ENCODE peak calls at places on chromosomes 6 and 20, in eight cellular contexts. V, D, R, O, L, I, H and T are unnamed samples.

GRCh38 chr6:129279343-129280104 is 396.6 kb downstream of the LAMA2 start:
- DNase-seq in H (no peak), I (no peak), V (no peak), R (no peak), O (no peak), L (no peak), D (no peak), T (no peak)

GRCh38 chr6:97689078-97689754 is 406.2 kb upstream of the MMS22L start:
- DNase-seq in R (no peak), I (no peak), L (no peak), H (no peak), V (peak; percentile 49), O (no peak), D (no peak), T (no peak)

GRCh38 chr20:29742699-29743100 is 1514.8 kb upstream of the DEFB115 start:
- DNase-seq in L (no peak), R (no peak), O (no peak), H (no peak), I (no peak), V (no peak), D (no peak), T (no peak)

GRCh38 chr6:38259736-38260135 is 380.0 kb downstream of the BTBD9 start:
- DNase-seq in O (peak; percentile 81), H (no peak), D (no peak), R (no peak), L (no peak), I (no peak), V (no peak), T (peak; percentile 57)

GRCh38 chr6:23692184-23692583 is 433.8 kb upstream of the NRSN1 start:
- DNase-seq in R (no peak), L (no peak), D (no peak), I (no peak), V (no peak), O (no peak), H (no peak), T (no peak)

GRCh38 chr6:1972961-1973360 is 272.4 kb downstream of the GMDS start:
- DNase-seq in R (no peak), I (no peak), L (no peak), H (no peak), D (no peak), V (no peak), O (peak; percentile 65), T (no peak)

GRCh38 chr6:138955262-138955661 is 32.8 kb downstream of the REPS1 start:
- DNase-seq in I (no peak), V (no peak), R (no peak), D (no peak), H (no peak), L (no peak), O (no peak), T (no peak)

GRCh38 chr20:9270831-9271230 is 201.9 kb downstream of the PLCB4 start:
- DNase-seq in I (no peak), O (peak; percentile 83), H (no peak), V (no peak), L (no peak), R (no peak), D (no peak), T (peak; percentile 72)

GRCh38 chr6:33407132-33407718 is 3.6 kb upstream of the PHF1 start:
- DNase-seq in D (peak; percentile 55), O (peak; percentile 73), R (no peak), L (no peak), H (no peak), I (no peak), V (no peak), T (peak; percentile 80)

GRCh38 chr20:61449057-61449456 is 197.0 kb downstream of the CDH4 start:
- DNase-seq in V (no peak), H (no peak), D (no peak), R (no peak), L (no peak), I (no peak), O (no peak), T (no peak)

GRCh38 chr6:37368961-37369320 is 15.2 kb downstream of the RNF8 start:
- DNase-seq in R (no peak), V (no peak), H (no peak), L (no peak), D (no peak), O (no peak), I (no peak), T (no peak)

GRCh38 chr20:59925894-59926293 is 7.5 kb downstream of the SYCP2 start:
- DNase-seq in V (no peak), R (no peak), D (no peak), I (no peak), L (no peak), H (no peak), O (no peak), T (no peak)

GRCh38 chr20:63521602-63522001 is 1.0 kb downstream of the PPDPF start:
- DNase-seq in O (no peak), I (no peak), L (no peak), R (no peak), H (no peak), V (peak; percentile 63), D (no peak), T (no peak)

GRCh38 chr6:25054469-25054868 is 118.7 kb upstream of the RIPOR2 start:
- DNase-seq in R (no peak), L (no peak), O (peak; percentile 84), V (no peak), D (no peak), H (no peak), I (no peak), T (peak; percentile 63)

GRCh38 chr20:6006603-6006949 is 47.3 kb downstream of the LRRN4 start:
- DNase-seq in R (no peak), I (no peak), O (no peak), V (no peak), H (no peak), L (no peak), D (no peak), T (no peak)

GRCh38 chr20:33148040-33148439 is 19.9 kb upstream of the BPIFA2 start:
- DNase-seq in R (no peak), I (no peak), L (no peak), H (no peak), O (no peak), D (no peak), V (no peak), T (no peak)

GRCh38 chr6:155126727-155127439 is 131.8 kb downstream of the TIAM2 start:
- DNase-seq in I (no peak), R (no peak), D (no peak), O (peak; percentile 77), H (no peak), L (no peak), V (no peak), T (peak; percentile 67)

GRCh38 chr20:44643596-44644383 is 7.7 kb downstream of the ADA start:
- DNase-seq in H (peak; percentile 64), I (peak; percentile 53), D (peak; percentile 81), R (no peak), O (peak; percentile 79), V (peak; percentile 45), L (peak; percentile 68), T (peak; percentile 95)

GRCh38 chr6:105345506-105345905 is 57.4 kb downstream of the PREP start:
- DNase-seq in H (no peak), I (no peak), D (no peak), O (no peak), V (no peak), R (no peak), L (no peak), T (no peak)

GRCh38 chr6:82589509-82590206 is 226.0 kb downstream of the TPBG start:
- DNase-seq in R (no peak), O (peak; percentile 98), L (no peak), D (peak; percentile 8), V (peak; percentile 23), H (no peak), I (no peak), T (peak; percentile 50)

GRCh38 chr6:167575201-167575696 is 250.4 kb downstream of the TTLL2 start:
- DNase-seq in I (no peak), O (no peak), V (no peak), R (no peak), L (no peak), H (no peak), D (no peak), T (peak; percentile 32)

GRCh38 chr6:56902551-56903464 is 52.1 kb upstream of the BEND6 start:
- DNase-seq in O (peak; percentile 85), I (no peak), V (no peak), D (peak; percentile 56), L (no peak), R (no peak), H (no peak), T (peak; percentile 92)

GRCh38 chr20:51818479-51819008 is 16.2 kb upstream of the SALL4 start:
- DNase-seq in I (no peak), V (no peak), L (no peak), O (no peak), H (no peak), R (no peak), D (no peak), T (no peak)

GRCh38 chr6:45754432-45754831 is 261.2 kb downstream of the CLIC5 start:
- DNase-seq in I (no peak), O (no peak), L (no peak), D (no peak), V (no peak), H (no peak), R (no peak), T (no peak)

GRCh38 chr20:288956-289692 is 1.4 kb downstream of the C20orf96 start:
- DNase-seq in H (no peak), D (no peak), I (no peak), R (no peak), L (no peak), O (no peak), V (no peak), T (no peak)

GRCh38 chr6:52497652-52498408 is 77.7 kb downstream of the EFHC1 start:
- DNase-seq in V (no peak), O (peak; percentile 76), I (no peak), R (no peak), L (no peak), D (no peak), H (no peak), T (peak; percentile 61)

GRCh38 chr6:82893889-82894652 is 171.6 kb downstream of the UBE3D start:
- DNase-seq in O (no peak), D (no peak), V (no peak), H (no peak), I (no peak), R (no peak), L (no peak), T (no peak)

GRCh38 chr20:891121-892080 is 24.7 kb downstream of the ANGPT4 start:
- DNase-seq in V (no peak), D (peak; percentile 92), L (no peak), O (no peak), H (no peak), I (peak; percentile 88), R (no peak), T (peak; percentile 37)

GRCh38 chr6:149334682-149335160 is 17.2 kb downstream of the TAB2 start:
- DNase-seq in H (no peak), O (peak; percentile 82), D (peak; percentile 87), I (peak; percentile 51), L (no peak), V (no peak), R (no peak), T (peak; percentile 83)

GRCh38 chr6:14713008-14713452 is 532.8 kb upstream of the JARID2 start:
- DNase-seq in V (no peak), O (peak; percentile 97), I (no peak), L (no peak), R (no peak), D (no peak), H (no peak), T (peak; percentile 80)

GRCh38 chr6:11650297-11650696 is 112.7 kb downstream of the TMEM170B start:
- DNase-seq in R (no peak), L (no peak), I (no peak), H (no peak), V (peak; percentile 71), D (no peak), O (peak; percentile 14), T (peak; percentile 97)

GRCh38 chr6:90411292-90411781 is 114.7 kb upstream of the BACH2 start:
- DNase-seq in I (no peak), L (no peak), O (no peak), V (no peak), R (peak; percentile 23), D (no peak), H (peak; percentile 59), T (no peak)

GRCh38 chr20:59159091-59159821 is 4.4 kb upstream of the ZNF831 start:
- DNase-seq in V (peak; percentile 50), O (no peak), D (no peak), R (no peak), I (no peak), L (peak; percentile 82), H (peak; percentile 63), T (no peak)

GRCh38 chr20:5822569-5822968 is 72.4 kb downstream of the SHLD1 start:
- DNase-seq in L (no peak), V (no peak), H (no peak), O (no peak), D (no peak), I (no peak), R (no peak), T (no peak)